ENCODE peak calls at places on chromosome 1, in five cellular contexts. P, S, T, K and F are unnamed samples.

GRCh38 chr1:210438928-210439841 is 110.5 kb downstream of the HHAT start:
- DNase-seq in P (peak; percentile 100), K (no peak), T (no peak), S (peak; percentile 76), F (no peak)

GRCh38 chr1:150562384-150563339 is 13.5 kb downstream of the ADAMTSL4 start:
- DNase-seq in S (peak; percentile 28), T (no peak), P (no peak), K (no peak), F (peak; percentile 100)

GRCh38 chr1:112575154-112575804 is 43.7 kb downstream of the ST7L start:
- DNase-seq in T (no peak), P (peak; percentile 95), K (no peak), S (peak; percentile 83), F (no peak)

GRCh38 chr1:185250063-185250462 is 67.0 kb downstream of the IVNS1ABP start:
- DNase-seq in S (no peak), T (no peak), P (no peak), K (no peak), F (no peak)

GRCh38 chr1:11501906-11502485 is 23.0 kb downstream of the DISP3 start:
- DNase-seq in S (no peak), T (no peak), K (no peak), P (no peak), F (no peak)

GRCh38 chr1:9183898-9184297 is 50.7 kb upstream of the H6PD start:
- DNase-seq in S (no peak), T (no peak), K (no peak), P (no peak), F (no peak)

GRCh38 chr1:19450811-19451564 is 34.4 kb downstream of the CAPZB start:
- DNase-seq in P (peak; percentile 99), K (peak; percentile 46), T (no peak), S (peak; percentile 94), F (no peak)

GRCh38 chr1:109890115-109890953 is 20.3 kb upstream of the CSF1 start:
- DNase-seq in K (no peak), P (no peak), T (no peak), S (no peak), F (no peak)

GRCh38 chr1:206907304-206907991 is 10.2 kb downstream of the IL24 start:
- DNase-seq in T (peak; percentile 37), S (no peak), P (no peak), K (peak; percentile 41), F (no peak)
- H2AFZ ChIP-seq in T (no peak overlapping the region), S (no peak overlapping the region), P (no peak overlapping the region), K (no peak overlapping the region), F (no peak overlapping the region)

DNA sequence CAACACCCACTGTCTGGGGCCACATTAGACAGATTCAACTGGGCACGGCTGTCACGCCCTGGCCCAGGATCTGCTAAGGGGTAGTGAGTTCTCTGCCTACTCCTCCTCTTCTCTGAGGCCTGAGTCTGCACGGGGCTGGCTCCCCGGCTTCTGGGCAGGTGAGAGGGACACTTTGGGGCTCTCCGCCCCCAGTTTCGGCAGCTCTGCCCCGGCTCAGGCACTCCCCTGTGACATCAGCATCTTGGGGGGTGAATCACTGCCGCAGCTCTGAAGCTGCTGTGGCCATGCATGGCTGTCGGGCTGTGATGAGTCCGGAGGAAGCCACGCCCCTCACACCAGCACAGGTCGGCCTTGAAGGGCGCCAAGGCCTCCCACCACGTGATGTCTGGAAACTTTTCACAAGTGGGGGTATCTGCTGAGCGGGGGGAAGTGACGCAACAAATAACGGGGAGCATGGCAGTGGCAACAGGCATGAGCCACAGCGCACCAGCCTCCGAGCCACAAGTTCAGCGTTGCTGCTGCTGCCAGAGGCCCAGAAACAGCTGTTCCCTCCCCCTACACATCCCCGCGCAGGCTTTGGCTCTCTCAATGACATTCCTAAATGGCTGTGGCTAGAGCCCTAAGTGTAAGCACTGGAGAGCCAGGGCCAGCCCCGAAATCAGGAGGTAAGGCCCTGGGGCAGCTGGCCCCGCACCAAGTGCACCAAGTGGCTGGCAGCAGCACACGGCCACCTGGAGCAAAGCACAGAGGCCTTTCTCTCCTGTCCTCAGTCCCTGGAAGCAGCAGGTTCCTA is 26.3 kb downstream of the ZBTB17 start:
- DNase-seq in K (peak; percentile 73), S (no peak), P (peak; percentile 98), T (no peak), F (no peak)
- H3K9ac ChIP-seq in K (peak overlapping the region; percentile 67), S (no peak overlapping the region), P (peak overlapping the region; percentile 83), T (peak overlapping the region; percentile 55), F (no peak overlapping the region)

GRCh38 chr1:233614173-233614742 is 352 bp downstream of the KCNK1 start:
- DNase-seq in S (peak; percentile 57), P (peak; percentile 68), T (peak; percentile 6), K (no peak), F (peak; percentile 48)

GRCh38 chr1:233613252-233614172 is at the start of gene KCNK1:
- DNase-seq in T (peak; percentile 54), P (peak; percentile 94), K (peak; percentile 90), S (peak; percentile 96), F (no peak)

GRCh38 chr1:233615571-233615970 is 1.7 kb downstream of the KCNK1 start:
- DNase-seq in P (no peak), S (peak; percentile 54), K (peak; percentile 21), T (no peak), F (no peak)

GRCh38 chr1:233617025-233617424 is 3.1 kb downstream of the KCNK1 start:
- DNase-seq in S (no peak), T (no peak), P (no peak), K (no peak), F (no peak)

GRCh38 chr1:233614743-233615521 is 1.0 kb downstream of the KCNK1 start:
- DNase-seq in T (no peak), P (no peak), K (peak; percentile 26), S (peak; percentile 61), F (peak; percentile 77)
- H2AFZ ChIP-seq in T (no peak overlapping the region), P (no peak overlapping the region), K (no peak overlapping the region), S (peak overlapping the region; percentile 60), F (peak overlapping the region; percentile 67)

DNA sequence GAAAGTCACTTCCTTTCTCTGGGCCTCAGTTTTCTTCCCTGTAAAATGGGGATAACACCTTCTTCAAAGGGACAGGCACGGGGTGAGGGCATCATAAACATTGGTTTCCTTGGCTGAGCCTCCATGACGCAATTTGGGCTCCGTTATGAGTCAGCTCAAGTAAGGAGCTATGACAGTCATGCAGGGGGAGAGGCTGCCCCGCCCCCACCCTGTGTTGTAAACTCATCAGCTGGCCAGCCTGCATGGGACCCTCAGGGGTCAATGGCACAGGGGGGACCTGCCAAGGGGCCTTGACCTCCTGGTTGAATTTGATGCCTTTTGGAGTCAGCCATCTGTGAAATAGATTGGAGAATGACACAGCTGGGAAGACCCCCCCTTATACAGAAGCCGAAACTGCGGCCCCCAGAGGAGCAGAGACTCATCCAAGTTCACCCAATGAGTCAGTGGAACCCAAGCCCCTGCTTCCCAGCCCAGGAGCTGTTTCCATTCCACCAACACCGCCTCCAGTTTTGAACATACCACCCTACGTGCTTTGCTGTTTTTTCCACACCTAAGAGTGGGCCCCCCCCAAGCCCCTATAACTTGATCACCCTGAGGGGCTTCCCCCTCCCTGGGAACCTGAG is 36.8 kb upstream of the RUNX3 start:
- DNase-seq in S (peak; percentile 54), P (peak; percentile 93), T (no peak), K (no peak), F (no peak)
- H3K9ac ChIP-seq in S (no peak overlapping the region), P (no peak overlapping the region), T (no peak overlapping the region), K (no peak overlapping the region), F (no peak overlapping the region)

DNA sequence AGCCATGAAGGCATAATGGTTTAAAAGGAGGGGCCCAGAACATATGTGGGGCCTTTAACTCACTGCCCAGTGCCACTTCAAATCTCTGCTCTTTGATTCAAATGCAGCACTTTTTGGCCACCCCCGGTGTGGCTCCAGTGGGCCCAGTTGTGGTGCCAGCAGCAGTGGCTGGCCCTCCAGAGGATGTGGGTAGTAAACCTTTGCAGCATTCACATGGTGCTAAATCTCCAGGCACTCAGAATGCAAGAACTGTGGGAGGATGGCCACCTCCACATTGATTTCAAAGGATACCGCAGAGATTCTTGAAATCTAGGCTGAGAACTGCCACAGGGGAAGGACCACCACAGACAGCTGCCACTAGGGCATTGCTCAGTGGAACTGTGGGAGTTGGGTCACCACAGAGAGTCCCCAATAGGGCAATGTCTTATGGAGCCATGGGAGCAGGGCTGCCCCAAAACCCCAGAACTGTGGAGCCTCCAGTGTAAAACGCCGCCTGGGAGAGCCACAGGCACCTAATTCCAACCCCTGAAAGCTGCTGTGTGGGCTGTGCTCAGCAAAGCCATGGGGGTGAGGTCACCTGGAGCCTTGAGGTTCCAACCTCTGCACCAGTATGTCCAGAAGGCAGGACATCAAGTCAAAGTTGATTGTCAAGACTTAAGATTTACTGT is 6.6 kb upstream of the ADAM30 start:
- DNase-seq in T (no peak), K (no peak), P (no peak), S (no peak), F (no peak)
- H2AFZ ChIP-seq in T (no peak overlapping the region), K (no peak overlapping the region), P (no peak overlapping the region), S (no peak overlapping the region), F (no peak overlapping the region)

DNA sequence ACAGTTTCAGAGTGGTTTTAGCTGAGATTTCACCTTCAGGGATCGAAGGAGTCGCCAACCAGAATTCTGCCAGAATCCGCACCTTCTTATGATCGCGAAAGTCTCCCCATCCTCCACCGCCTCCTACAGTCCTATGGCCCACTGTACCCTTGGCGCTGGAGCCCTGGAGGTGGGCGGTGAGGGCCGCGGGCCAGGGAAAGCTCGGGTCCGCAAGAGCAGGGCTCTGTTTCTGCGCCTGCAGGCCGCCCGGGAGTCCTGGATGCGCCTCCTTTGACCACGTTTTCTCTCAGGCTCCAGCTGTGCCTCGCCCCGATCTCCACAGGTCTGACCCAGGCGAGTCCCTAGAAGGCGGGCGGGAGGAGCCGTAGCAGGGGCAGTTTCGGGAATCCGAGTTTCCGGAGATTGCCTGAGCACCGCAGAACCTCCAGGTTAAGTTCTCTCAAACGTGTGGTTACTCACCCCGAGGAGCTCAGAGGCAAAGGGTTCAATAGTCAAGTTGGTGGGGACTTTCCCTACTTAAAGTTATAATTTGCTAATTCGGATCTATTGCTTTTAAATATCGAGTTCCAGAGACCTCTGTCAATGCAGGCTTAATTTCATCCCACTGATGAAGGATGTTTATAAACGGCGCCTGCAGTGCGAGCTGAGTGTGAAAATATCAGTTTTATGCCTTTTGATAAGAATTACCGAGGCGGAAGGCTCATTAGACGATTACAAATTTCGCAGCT is 3.2 kb upstream of the LHX8 start:
- DNase-seq in P (no peak), S (no peak), T (peak; percentile 37), K (peak; percentile 63), F (no peak)
- H3K9ac ChIP-seq in P (no peak overlapping the region), S (no peak overlapping the region), T (peak overlapping the region; percentile 7), K (no peak overlapping the region), F (peak overlapping the region; percentile 13)